ENCODE peak calls at places on chromosomes 13 and 19, in five cellular contexts. One of them, this sample, is unnamed.

GRCh38 chr13:98822238-98822606 is 69.8 kb upstream of the SLC15A1 start:
- DNase-seq in stimulated activated CD4-positive, alpha-beta T cell treated with anti-CD3 and anti-CD28 coated beads, TNF-alpha, amount 100 ng/mL, for 48 hours: no peak
- DNase-seq in lower leg skin: no peak
- DNase-seq in transverse colon: no peak
- DNase-seq in HFFc6: no peak
- DNase-seq in this sample: no peak

GRCh38 chr19:38035515-38036495 is 128.8 kb downstream of the SIPA1L3 start:
- DNase-seq in stimulated activated CD4-positive, alpha-beta T cell treated with anti-CD3 and anti-CD28 coated beads, TNF-alpha, amount 100 ng/mL, for 48 hours: no peak
- DNase-seq in transverse colon: no peak
- DNase-seq in lower leg skin: no peak
- DNase-seq in HFFc6: peak; percentile 77
- DNase-seq in this sample: no peak

GRCh38 chr13:99896712-99897440 is 74.7 kb downstream of the ZIC5 start:
- DNase-seq in HFFc6: no peak
- DNase-seq in stimulated activated CD4-positive, alpha-beta T cell treated with anti-CD3 and anti-CD28 coated beads, TNF-alpha, amount 100 ng/mL, for 48 hours: no peak
- DNase-seq in lower leg skin: peak; percentile 32
- DNase-seq in transverse colon: no peak
- DNase-seq in this sample: no peak

GRCh38 chr13:77016888-77017623 is 9.9 kb downstream of the FBXL3 start:
- DNase-seq in lower leg skin: no peak
- DNase-seq in stimulated activated CD4-positive, alpha-beta T cell treated with anti-CD3 and anti-CD28 coated beads, TNF-alpha, amount 100 ng/mL, for 48 hours: no peak
- DNase-seq in HFFc6: no peak
- DNase-seq in transverse colon: no peak
- DNase-seq in this sample: no peak

GRCh38 chr13:86383151-86383550 is 583.9 kb upstream of the SLITRK6 start:
- DNase-seq in lower leg skin: no peak
- DNase-seq in stimulated activated CD4-positive, alpha-beta T cell treated with anti-CD3 and anti-CD28 coated beads, TNF-alpha, amount 100 ng/mL, for 48 hours: no peak
- DNase-seq in transverse colon: no peak
- DNase-seq in HFFc6: no peak
- DNase-seq in this sample: no peak

GRCh38 chr19:42658148-42658547 is 63.4 kb upstream of the CEACAM8 start:
- DNase-seq in HFFc6: no peak
- DNase-seq in stimulated activated CD4-positive, alpha-beta T cell treated with anti-CD3 and anti-CD28 coated beads, TNF-alpha, amount 100 ng/mL, for 48 hours: no peak
- DNase-seq in transverse colon: no peak
- DNase-seq in lower leg skin: no peak
- DNase-seq in this sample: no peak

GRCh38 chr13:74575729-74576125 is 441.5 kb upstream of the KLF12 start:
- DNase-seq in stimulated activated CD4-positive, alpha-beta T cell treated with anti-CD3 and anti-CD28 coated beads, TNF-alpha, amount 100 ng/mL, for 48 hours: peak; percentile 9
- DNase-seq in lower leg skin: peak; percentile 92
- DNase-seq in transverse colon: peak; percentile 28
- DNase-seq in HFFc6: peak; percentile 3
- DNase-seq in this sample: peak; percentile 71

GRCh38 chr13:44051923-44052322 is 172.2 kb downstream of the LACC1 start:
- DNase-seq in transverse colon: no peak
- DNase-seq in lower leg skin: no peak
- DNase-seq in stimulated activated CD4-positive, alpha-beta T cell treated with anti-CD3 and anti-CD28 coated beads, TNF-alpha, amount 100 ng/mL, for 48 hours: no peak
- DNase-seq in HFFc6: peak; percentile 11
- DNase-seq in this sample: no peak

GRCh38 chr13:41962994-41963393 is 2.1 kb upstream of the VWA8 start:
- DNase-seq in transverse colon: no peak
- DNase-seq in lower leg skin: no peak
- DNase-seq in HFFc6: no peak
- DNase-seq in stimulated activated CD4-positive, alpha-beta T cell treated with anti-CD3 and anti-CD28 coated beads, TNF-alpha, amount 100 ng/mL, for 48 hours: no peak
- DNase-seq in this sample: no peak

GRCh38 chr19:2659856-2660432 is 42.5 kb downstream of the GNG7 start:
- DNase-seq in lower leg skin: no peak
- DNase-seq in stimulated activated CD4-positive, alpha-beta T cell treated with anti-CD3 and anti-CD28 coated beads, TNF-alpha, amount 100 ng/mL, for 48 hours: no peak
- DNase-seq in HFFc6: no peak
- DNase-seq in transverse colon: no peak
- DNase-seq in this sample: no peak

GRCh38 chr13:24834902-24835510 is 71.0 kb downstream of the RNF17 start:
- DNase-seq in stimulated activated CD4-positive, alpha-beta T cell treated with anti-CD3 and anti-CD28 coated beads, TNF-alpha, amount 100 ng/mL, for 48 hours: no peak
- DNase-seq in HFFc6: no peak
- DNase-seq in transverse colon: peak; percentile 11
- DNase-seq in lower leg skin: no peak
- DNase-seq in this sample: no peak

GRCh38 chr13:27088619-27089018 is 83.0 kb downstream of the USP12 start:
- DNase-seq in HFFc6: no peak
- DNase-seq in transverse colon: no peak
- DNase-seq in stimulated activated CD4-positive, alpha-beta T cell treated with anti-CD3 and anti-CD28 coated beads, TNF-alpha, amount 100 ng/mL, for 48 hours: no peak
- DNase-seq in lower leg skin: no peak
- DNase-seq in this sample: no peak

GRCh38 chr13:106695139-106695538 is 127.2 kb upstream of the ARGLU1 start:
- DNase-seq in lower leg skin: no peak
- DNase-seq in transverse colon: no peak
- DNase-seq in HFFc6: no peak
- DNase-seq in stimulated activated CD4-positive, alpha-beta T cell treated with anti-CD3 and anti-CD28 coated beads, TNF-alpha, amount 100 ng/mL, for 48 hours: no peak
- DNase-seq in this sample: no peak

GRCh38 chr19:29861575-29861974 is 49.8 kb downstream of the CCNE1 start:
- DNase-seq in stimulated activated CD4-positive, alpha-beta T cell treated with anti-CD3 and anti-CD28 coated beads, TNF-alpha, amount 100 ng/mL, for 48 hours: no peak
- DNase-seq in lower leg skin: no peak
- DNase-seq in HFFc6: no peak
- DNase-seq in transverse colon: no peak
- DNase-seq in this sample: no peak

GRCh38 chr13:57704031-57704430 is 72.5 kb downstream of the PCDH17 start:
- DNase-seq in lower leg skin: no peak
- DNase-seq in stimulated activated CD4-positive, alpha-beta T cell treated with anti-CD3 and anti-CD28 coated beads, TNF-alpha, amount 100 ng/mL, for 48 hours: no peak
- DNase-seq in HFFc6: no peak
- DNase-seq in transverse colon: no peak
- DNase-seq in this sample: no peak

GRCh38 chr19:41795031-41795461 is 1.3 kb upstream of the CEACAM3 start:
- DNase-seq in lower leg skin: no peak
- DNase-seq in HFFc6: peak; percentile 46
- DNase-seq in stimulated activated CD4-positive, alpha-beta T cell treated with anti-CD3 and anti-CD28 coated beads, TNF-alpha, amount 100 ng/mL, for 48 hours: peak; percentile 46
- DNase-seq in transverse colon: peak; percentile 63
- DNase-seq in this sample: no peak

This sample was measured in upper lobe of right lung.